ENCODE peak calls at places on chromosomes 2 and 18, in five cellular contexts. U is tibial nerve, P is adrenal gland, S is ovary, N is sigmoid colon. K is an unnamed sample.

GRCh38 chr18:70333757-70334156 is 44.9 kb downstream of the SOCS6 start:
- DNase-seq in U (no peak), N (no peak), S (no peak), P (peak), K (no peak)

GRCh38 chr2:9745153-9745899 is 97.9 kb upstream of the TAF1B start:
- DNase-seq in S (no peak), P (no peak), U (no peak), N (no peak), K (no peak)

GRCh38 chr2:240782886-240783818 is 36.9 kb downstream of the KIF1A start:
- DNase-seq in S (peak), N (peak), P (no peak), U (no peak), K (no peak)

GRCh38 chr2:222410534-222410933 is 13.8 kb upstream of the SGPP2 start:
- DNase-seq in S (no peak), N (no peak), P (no peak), U (no peak), K (no peak)

GRCh38 chr18:35703043-35703688 is 121.6 kb downstream of the GALNT1 start:
- DNase-seq in S (no peak), U (no peak), N (no peak), P (no peak), K (no peak)

GRCh38 chr18:50607374-50607933 is 47.6 kb downstream of the MAPK4 start:
- DNase-seq in N (no peak), S (no peak), U (no peak), P (no peak), K (no peak)

GRCh38 chr2:122186761-122187222 is 431.3 kb downstream of the TSN start:
- DNase-seq in N (no peak), S (no peak), P (no peak), U (no peak), K (peak)

GRCh38 chr18:43661570-43661969 is 384.3 kb upstream of the SYT4 start:
- DNase-seq in P (no peak), S (no peak), N (no peak), U (no peak), K (peak)

GRCh38 chr2:217314021-217314460 is 454.2 kb upstream of the TNP1 start:
- DNase-seq in N (no peak), S (no peak), P (no peak), U (no peak), K (no peak)

GRCh38 chr2:222866358-222866960 is 5.6 kb downstream of the ACSL3 start:
- DNase-seq in N (no peak), S (no peak), P (no peak), U (no peak), K (no peak)

GRCh38 chr2:74225698-74226459 is 27.5 kb downstream of the MTHFD2 start:
- DNase-seq in S (no peak), N (no peak), P (no peak), U (no peak), K (no peak)

GRCh38 chr2:96868555-96869280 is 1.2 kb downstream of the SEMA4C start:
- DNase-seq in U (peak), N (peak), S (peak), P (peak), K (peak)
- TF ChIP-seq POLR2A in U (peak), N (no peak), S (peak), P (peak), K (no peak)

DNA sequence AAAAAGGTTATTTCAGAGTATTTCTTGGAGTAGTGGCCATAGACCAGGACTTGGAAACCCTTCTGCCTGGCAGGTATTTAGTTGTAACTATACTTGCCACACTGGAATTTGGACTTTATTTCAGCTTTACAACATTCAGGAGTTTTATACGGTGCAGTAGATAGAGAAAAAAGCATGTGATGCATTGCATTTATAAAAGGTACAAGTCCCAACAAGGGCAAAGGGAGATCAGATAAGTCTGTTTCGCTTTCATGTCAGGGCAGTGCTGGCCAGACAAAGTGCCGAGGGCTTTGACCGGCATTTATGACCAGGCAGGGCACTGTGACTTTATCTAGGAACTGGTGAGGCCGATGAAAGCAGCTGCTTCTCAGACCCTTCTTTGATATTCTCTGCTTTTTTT is 145.4 kb downstream of the RTN4 start:
- DNase-seq in N (no peak), P (no peak), U (no peak), S (no peak), K (no peak)
- TF ChIP-seq POLR2A in N (no peak), P (no peak), U (no peak), S (no peak), K (no peak)

DNA sequence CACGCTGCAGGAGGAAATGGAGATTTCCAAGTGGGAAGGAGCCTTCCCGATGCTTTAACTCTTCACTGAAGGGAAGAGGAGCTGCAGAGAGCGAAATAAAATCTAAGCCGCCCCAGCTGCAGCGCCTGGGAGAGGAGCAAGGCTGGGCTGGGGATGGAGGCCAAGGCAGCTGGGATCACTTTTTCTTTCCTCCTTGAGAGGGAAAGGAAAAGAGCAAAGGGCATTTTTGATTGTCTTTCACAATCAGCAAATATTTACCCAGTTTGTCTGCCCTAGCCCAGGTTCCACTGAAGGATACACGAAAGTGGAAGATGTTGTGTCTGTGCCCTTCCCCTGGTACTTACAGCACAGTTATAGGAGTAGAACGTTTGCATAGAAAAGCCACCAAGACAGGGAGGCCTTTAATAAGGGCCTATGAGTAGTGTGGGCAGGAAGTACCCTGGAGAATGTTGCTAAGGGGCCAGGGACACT is 38.8 kb downstream of the EPAS1 start:
- DNase-seq in N (peak), P (no peak), S (no peak), U (no peak), K (no peak)
- TF ChIP-seq POLR2A in N (no peak), P (no peak), S (no peak), U (no peak), K (no peak)

DNA sequence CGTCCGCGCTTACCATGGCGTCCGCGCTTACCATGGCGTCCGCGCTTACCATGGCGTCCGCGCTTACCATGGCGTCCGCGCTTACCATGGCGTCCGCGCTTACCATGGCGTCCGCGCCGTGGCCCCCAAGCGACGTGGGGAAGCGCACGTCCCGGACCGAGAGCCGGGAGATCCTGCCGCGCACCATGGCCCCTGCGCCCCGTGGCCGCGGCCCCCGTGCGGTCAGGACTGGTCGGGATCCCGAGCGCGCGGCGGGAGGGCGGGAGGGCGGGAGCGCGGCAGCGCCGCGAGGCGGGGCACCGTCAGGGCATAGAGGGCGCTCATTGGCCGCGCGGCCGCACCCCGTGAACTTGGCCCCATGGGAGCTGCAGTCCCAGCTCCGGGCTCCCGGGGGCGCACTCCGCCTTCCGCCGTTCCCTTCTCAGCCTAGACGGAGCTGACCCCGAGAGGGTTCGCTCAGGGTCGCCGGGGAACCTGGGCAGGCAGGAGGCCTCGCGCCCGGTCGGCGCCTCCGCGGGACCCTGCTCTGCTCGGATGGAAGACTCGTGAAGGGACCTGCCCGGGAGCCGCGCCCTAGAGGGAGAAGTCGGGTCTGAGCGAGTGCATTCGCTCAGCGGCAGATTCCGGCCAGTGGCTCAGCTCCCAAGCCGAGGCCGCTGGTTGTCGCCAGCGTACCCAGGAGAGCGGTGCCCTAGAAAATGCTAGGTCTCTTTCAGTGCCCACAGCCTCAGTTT is at the start of gene ENOSF1:
- DNase-seq in U (peak), S (peak), P (peak), N (peak), K (peak)
- TF ChIP-seq POLR2A in U (no peak), S (peak), P (no peak), N (no peak), K (no peak)

DNA sequence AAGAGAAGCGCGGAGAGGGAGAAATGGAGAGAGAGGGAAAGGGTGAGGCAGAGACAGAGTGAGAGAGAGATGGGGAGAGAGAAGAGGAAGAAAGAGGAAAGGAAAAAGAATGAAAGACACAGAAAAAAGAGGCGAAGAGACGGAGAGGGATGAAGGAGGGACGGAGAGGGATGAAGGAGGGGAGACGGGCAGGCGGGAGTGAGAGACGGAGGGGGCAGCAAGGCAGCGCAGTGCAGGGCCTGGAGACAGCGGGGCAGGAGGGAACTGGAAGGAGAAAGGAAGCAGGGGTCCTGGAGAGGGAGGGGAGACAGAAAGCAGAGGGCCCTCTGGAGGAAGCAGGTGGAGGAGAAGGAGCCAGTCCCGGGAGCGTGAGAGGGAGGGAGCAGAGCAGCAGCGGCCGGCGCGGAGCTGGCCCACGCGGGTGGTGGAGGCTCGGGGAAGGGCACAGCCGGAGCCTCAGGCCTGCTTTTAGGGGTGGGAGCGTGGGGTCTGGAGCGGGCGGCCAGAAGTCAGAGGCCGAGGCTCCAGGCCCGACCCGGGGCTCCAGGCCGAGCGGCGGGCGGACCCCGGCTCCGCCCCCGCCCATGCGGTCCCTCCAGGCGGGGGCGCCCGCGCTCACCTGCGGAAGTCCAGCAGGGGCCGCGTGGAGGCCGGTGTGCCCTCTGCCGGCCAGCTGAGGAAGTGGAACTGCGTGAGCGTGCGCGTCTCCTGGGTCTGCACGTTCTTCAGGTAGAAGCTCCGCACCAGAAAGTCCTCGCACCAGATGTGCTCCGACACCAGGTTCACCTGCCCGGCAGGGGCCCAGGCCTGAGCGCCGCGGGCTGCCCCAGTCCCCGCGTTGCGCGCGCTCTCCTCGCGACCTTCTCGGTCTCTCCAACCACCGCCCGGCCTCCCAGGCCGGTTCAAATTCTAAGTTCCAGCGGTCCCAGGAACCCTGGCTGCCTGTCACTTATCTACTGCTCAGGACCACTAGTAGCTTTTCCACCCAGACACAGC is 14.5 kb downstream of the PTPRN start:
- DNase-seq in S (peak), U (peak), P (peak), N (peak), K (peak)
- TF ChIP-seq POLR2A in S (peak), U (peak), P (peak), N (no peak), K (peak)

GRCh38 chr18:56638232-56639093 is at the start of gene TXNL1:
- DNase-seq in N (peak), U (peak), S (peak), P (peak), K (peak)
- TF ChIP-seq POLR2A in N (peak), U (peak), S (peak), P (peak), K (peak)

GRCh38 chr2:42791606-42792005 is 777 bp downstream of the HAAO start:
- DNase-seq in N (peak), U (no peak), P (no peak), S (no peak), K (no peak)

GRCh38 chr2:42793314-42794270 is 1.2 kb upstream of the HAAO start:
- DNase-seq in P (no peak), N (no peak), S (peak), U (peak), K (no peak)

GRCh38 chr2:42794271-42795046 is 2.1 kb upstream of the HAAO start:
- DNase-seq in U (no peak), P (no peak), S (no peak), N (no peak), K (no peak)

GRCh38 chr2:42792087-42792582 is 248 bp downstream of the HAAO start:
- DNase-seq in N (peak), U (no peak), S (no peak), P (peak), K (no peak)

GRCh38 chr2:42792583-42793313 is at the start of gene HAAO:
- DNase-seq in S (peak), P (no peak), U (no peak), N (peak), K (no peak)
- TF ChIP-seq POLR2A in S (peak), P (no peak), U (peak), N (no peak), K (no peak)

GRCh38 chr2:238135601-238136150 is 2.8 kb upstream of the KLHL30 start:
- DNase-seq in P (no peak), S (no peak), N (no peak), U (no peak), K (no peak)

GRCh38 chr2:238137885-238138284 is 583 bp upstream of the KLHL30 start:
- DNase-seq in U (no peak), P (no peak), S (no peak), N (no peak), K (no peak)

GRCh38 chr2:238139141-238139840 is 823 bp downstream of the KLHL30 start:
- DNase-seq in P (no peak), N (no peak), U (no peak), S (no peak), K (peak)

GRCh38 chr2:238138331-238139102 is at the start of gene KLHL30:
- DNase-seq in U (no peak), N (no peak), S (no peak), P (no peak), K (no peak)

DNA sequence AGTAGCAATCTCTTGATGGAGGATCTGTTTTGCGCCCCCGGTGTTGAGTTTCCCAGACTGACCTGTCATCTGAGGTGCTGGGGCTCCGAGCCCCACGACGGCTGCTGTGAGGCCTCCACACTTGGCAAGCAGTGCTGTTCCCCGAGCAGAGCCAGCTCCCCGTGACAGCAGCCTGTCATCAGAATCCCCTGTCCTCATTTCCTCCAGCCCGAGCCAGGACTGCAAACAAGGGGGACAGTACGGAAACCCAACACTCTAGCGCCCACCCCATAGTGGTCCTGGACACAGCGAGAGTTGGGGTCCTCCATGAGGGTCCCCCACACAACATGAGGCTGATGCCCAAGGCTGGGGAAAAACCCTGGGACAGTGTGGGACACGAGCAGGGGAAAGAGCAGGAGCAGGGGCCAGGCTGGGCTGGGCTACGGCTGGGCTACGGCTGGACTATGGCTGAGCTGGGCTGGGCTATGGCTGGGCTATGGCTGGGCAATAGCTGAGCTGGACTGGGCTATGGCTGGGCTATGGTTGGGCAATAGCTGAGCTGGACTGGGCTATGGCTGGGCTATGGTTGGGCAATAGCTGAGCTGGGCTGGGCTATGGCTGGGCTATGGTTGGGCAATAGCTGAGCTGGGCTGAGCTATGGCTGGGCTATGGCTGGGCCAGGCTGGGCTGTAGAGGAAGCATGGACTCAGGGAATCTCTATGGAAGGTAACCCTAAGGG is 1.5 kb upstream of the KLHL30 start:
- DNase-seq in P (peak), S (no peak), U (no peak), N (no peak), K (no peak)
- TF ChIP-seq POLR2A in P (no peak), S (no peak), U (no peak), N (no peak), K (no peak)

GRCh38 chr18:22924589-22924988 is 8.5 kb upstream of the RBBP8 start:
- DNase-seq in U (no peak), P (no peak), S (no peak), N (no peak), K (no peak)
- TF ChIP-seq POLR2A in U (no peak), P (no peak), S (no peak), N (no peak), K (no peak)

K was measured in erythroblast.